ENCODE peak calls at places on chromosomes 13 and 19, in ten cellular contexts. Q is HepG2; D is RWPE1; B is brain microvascular endothelial cell; J is CD8-positive, alpha-beta T cell; V is AG09319; N is germinal center; F is psoas muscle; Y is stimulated activated CD4-positive, alpha-beta T cell treated with anti-CD3 and anti-CD28 coated beads, Interleukin-2, amount 100 ng/mL, for 24 hours; E is EL. X is an unnamed sample.

GRCh38 chr13:75214846-75215245 is 267.1 kb downstream of the TBC1D4 start:
- DNase-seq in Q (no peak), D (no peak), B (no peak), J (no peak), V (no peak), N (no peak), F (no peak), Y (no peak), E (no peak), X (no peak)

GRCh38 chr19:34120846-34121639 is 51.3 kb upstream of the LSM14A start:
- DNase-seq in Q (peak), D (peak), B (peak), J (peak), V (no peak), N (peak), F (no peak), Y (peak), E (peak), X (peak)

GRCh38 chr13:107992542-107992941 is 222.8 kb downstream of the LIG4 start:
- DNase-seq in Q (no peak), D (no peak), B (no peak), J (no peak), V (no peak), N (no peak), F (no peak), Y (no peak), E (no peak), X (no peak)

GRCh38 chr13:23986619-23987018 is 89.3 kb upstream of the C1QTNF9B start:
- DNase-seq in Q (no peak), D (no peak), B (peak), J (no peak), V (peak), N (no peak), F (no peak), Y (no peak), E (peak), X (no peak)

GRCh38 chr19:55117063-55117635 is 288 bp downstream of the PPP1R12C start:
- DNase-seq in Q (no peak), D (no peak), B (no peak), J (no peak), V (no peak), N (no peak), F (peak), Y (peak), E (no peak), X (peak)

GRCh38 chr13:93284056-93284455 is 57.4 kb downstream of the GPC6 start:
- DNase-seq in Q (no peak), D (no peak), B (no peak), J (no peak), V (no peak), N (no peak), F (no peak), Y (no peak), E (no peak), X (no peak)

GRCh38 chr13:104315606-104316005 is 1249.4 kb upstream of the SLC10A2 start:
- DNase-seq in Q (peak), D (peak), B (peak), J (no peak), V (no peak), N (no peak), F (no peak), Y (no peak), E (peak), X (no peak)

GRCh38 chr13:93320942-93321341 is 94.3 kb downstream of the GPC6 start:
- DNase-seq in Q (no peak), D (no peak), B (no peak), J (no peak), V (no peak), N (no peak), F (no peak), Y (no peak), E (peak), X (no peak)

GRCh38 chr13:90803210-90803609 is 544.3 kb upstream of the MIR17HG start:
- DNase-seq in Q (no peak), D (no peak), B (no peak), J (no peak), V (no peak), N (no peak), F (no peak), Y (no peak), E (no peak), X (no peak)

GRCh38 chr19:39428309-39429112 is 7.2 kb downstream of the RPS16 start:
- DNase-seq in Q (peak), D (no peak), B (peak), J (no peak), V (no peak), N (no peak), F (peak), Y (no peak), E (peak), X (no peak)

GRCh38 chr19:16590876-16591802 is 18.9 kb upstream of the SLC35E1 start:
- DNase-seq in Q (no peak), D (no peak), B (no peak), J (no peak), V (no peak), N (peak), F (no peak), Y (no peak), E (no peak), X (no peak)

GRCh38 chr19:29325241-29325975 is 112.5 kb upstream of the UQCRFS1 start:
- DNase-seq in Q (no peak), D (no peak), B (no peak), J (no peak), V (no peak), N (no peak), F (no peak), Y (no peak), E (no peak), X (no peak)

GRCh38 chr19:23420824-23421223 is 25.6 kb upstream of the ZNF91 start:
- DNase-seq in Q (no peak), D (no peak), B (no peak), J (no peak), V (no peak), N (no peak), F (no peak), Y (no peak), E (no peak), X (no peak)

GRCh38 chr13:96091932-96092253 is 2.0 kb downstream of the HS6ST3 start:
- DNase-seq in Q (no peak), D (no peak), B (no peak), J (no peak), V (no peak), N (no peak), F (no peak), Y (no peak), E (no peak), X (no peak)

GRCh38 chr19:18051887-18052286 is 34.8 kb downstream of the IL12RB1 start:
- DNase-seq in Q (no peak), D (no peak), B (no peak), J (no peak), V (no peak), N (no peak), F (peak), Y (no peak), E (no peak), X (no peak)

GRCh38 chr19:10612515-10613119 is 12.7 kb upstream of the SLC44A2 start:
- DNase-seq in Q (no peak), D (no peak), B (no peak), J (no peak), V (no peak), N (no peak), F (peak), Y (no peak), E (no peak), X (no peak)

GRCh38 chr19:39470724-39471339 is 9.8 kb upstream of the TIMM50 start:
- DNase-seq in Q (no peak), D (no peak), B (peak), J (no peak), V (no peak), N (no peak), F (no peak), Y (no peak), E (no peak), X (peak)

GRCh38 chr13:45828253-45828968 is 23.1 kb downstream of the SIAH3 start:
- DNase-seq in Q (no peak), D (no peak), B (no peak), J (no peak), V (no peak), N (no peak), F (no peak), Y (no peak), E (no peak), X (no peak)

GRCh38 chr13:100668408-100668807 is 6.2 kb downstream of the TMTC4 start:
- DNase-seq in Q (no peak), D (no peak), B (no peak), J (no peak), V (no peak), N (no peak), F (no peak), Y (no peak), E (no peak), X (no peak)

GRCh38 chr19:41597600-41598041 is 21.7 kb downstream of the CEACAM21 start:
- DNase-seq in Q (peak), D (peak), B (peak), J (peak), V (peak), N (peak), F (peak), Y (peak), E (peak), X (peak)

GRCh38 chr19:37519890-37520289 is 13.2 kb downstream of the ZNF793 start:
- DNase-seq in Q (no peak), D (peak), B (peak), J (no peak), V (no peak), N (no peak), F (no peak), Y (no peak), E (peak), X (no peak)

X was measured in activated T-cell treated with anti-CD3 and anti-CD28 coated beads, Interleukin-2, amount 50 U/mL, for 48 hours.